ENCODE peak calls at places on chromosomes 1 and 21, in eight cellular contexts. F is heart right ventricle, R is neural progenitor cell, Z is uterus, M is pancreas, X is endodermal cell, E is heart left ventricle, I is right lobe of liver. N is an unnamed sample. For H3K4me1, the result is how much of the 10 kb centered on the place peaks cover.

GRCh38 chr1:93607814-93608187 is 73.8 kb downstream of the BCAR3 start:
- DNase-seq in F (no peak), R (no peak), Z (no peak), M (no peak), X (peak), E (no peak), I (no peak), N (no peak)

GRCh38 chr1:227886993-227887696 is 60.6 kb downstream of the WNT9A start:
- DNase-seq in F (peak), R (peak), Z (peak), M (no peak), X (peak), E (peak), I (peak), N (peak)

GRCh38 chr1:35555601-35556477 is 1.4 kb downstream of the KIAA0319L start:
- DNase-seq in F (no peak), R (no peak), Z (no peak), M (no peak), X (no peak), E (no peak), I (no peak), N (no peak)

GRCh38 chr1:235511470-235512240 is 7.4 kb upstream of the B3GALNT2 start:
- DNase-seq in F (no peak), R (peak), Z (no peak), M (no peak), X (peak), E (no peak), I (no peak), N (no peak)

GRCh38 chr1:152836881-152837280 is 5.8 kb upstream of the LCE6A start:
- DNase-seq in F (no peak), R (no peak), Z (no peak), M (no peak), X (no peak), E (no peak), I (no peak), N (no peak)

GRCh38 chr1:14907416-14907815 is 246.1 kb upstream of the TMEM51 start:
- DNase-seq in F (no peak), R (no peak), Z (no peak), M (no peak), X (no peak), E (no peak), I (no peak), N (no peak)

GRCh38 chr1:228735871-228736586 is 750 bp downstream of the RHOU start:
- DNase-seq in F (peak), R (peak), Z (peak), M (peak), X (peak), E (peak), I (peak), N (peak)

GRCh38 chr1:156704166-156704711 is 1.1 kb downstream of the CRABP2 start:
- DNase-seq in F (no peak), R (peak), Z (no peak), M (no peak), X (no peak), E (no peak), I (no peak), N (no peak)

GRCh38 chr1:218802799-218803198 is 370.9 kb upstream of the LYPLAL1 start:
- DNase-seq in F (no peak), R (no peak), Z (no peak), M (no peak), X (no peak), E (no peak), I (no peak), N (no peak)

GRCh38 chr1:145425436-145426029 is at the start of gene NBPF20:
- DNase-seq in F (peak), R (peak), Z (peak), M (peak), X (peak), E (peak), I (peak), N (peak)

GRCh38 chr1:96927125-96927524 is 205.5 kb downstream of the PTBP2 start:
- DNase-seq in F (no peak), R (peak), Z (no peak), M (no peak), X (peak), E (no peak), I (no peak), N (no peak)

GRCh38 chr1:13801232-13801631 is 101.2 kb downstream of the PRDM2 start:
- DNase-seq in F (no peak), R (no peak), Z (no peak), M (no peak), X (no peak), E (no peak), I (no peak), N (no peak)

GRCh38 chr1:145997156-145998023 is 1.0 kb upstream of the TXNIP start:
- DNase-seq in F (peak), R (no peak), Z (peak), M (peak), X (no peak), E (peak), I (peak), N (peak)

GRCh38 chr21:28436286-28436932 is 556.3 kb downstream of the LTN1 start:
- DNase-seq in F (no peak), R (no peak), Z (peak), M (no peak), X (no peak), E (no peak), I (no peak), N (no peak)

GRCh38 chr1:172670791-172671190 is 11.9 kb downstream of the FASLG start:
- DNase-seq in F (no peak), R (no peak), Z (no peak), M (no peak), X (no peak), E (no peak), I (no peak), N (no peak)

GRCh38 chr1:170594227-170594626 is 62.3 kb downstream of the GORAB start:
- DNase-seq in F (no peak), R (no peak), Z (peak), M (no peak), X (no peak), E (no peak), I (no peak), N (no peak)

GRCh38 chr1:228096416-228097332 is 6.5 kb downstream of the C1orf35 start:
- DNase-seq in F (no peak), R (no peak), Z (peak), M (peak), X (peak), E (no peak), I (no peak), N (peak)

GRCh38 chr1:47448462-47449233 is 10.8 kb downstream of the FOXD2 start:
- DNase-seq in F (no peak), R (no peak), Z (no peak), M (no peak), X (no peak), E (no peak), I (no peak), N (no peak)

GRCh38 chr1:47450606-47451005 is 12.8 kb downstream of the FOXD2 start:
- DNase-seq in F (no peak), R (no peak), Z (no peak), M (no peak), X (no peak), E (no peak), I (no peak), N (no peak)

GRCh38 chr1:47452426-47452825 is 14.6 kb downstream of the FOXD2 start:
- DNase-seq in F (no peak), R (peak), Z (no peak), M (no peak), X (no peak), E (no peak), I (no peak), N (no peak)

GRCh38 chr1:47445823-47446567 is 8.2 kb downstream of the FOXD2 start:
- DNase-seq in F (no peak), R (no peak), Z (no peak), M (no peak), X (no peak), E (no peak), I (no peak), N (no peak)

DNA sequence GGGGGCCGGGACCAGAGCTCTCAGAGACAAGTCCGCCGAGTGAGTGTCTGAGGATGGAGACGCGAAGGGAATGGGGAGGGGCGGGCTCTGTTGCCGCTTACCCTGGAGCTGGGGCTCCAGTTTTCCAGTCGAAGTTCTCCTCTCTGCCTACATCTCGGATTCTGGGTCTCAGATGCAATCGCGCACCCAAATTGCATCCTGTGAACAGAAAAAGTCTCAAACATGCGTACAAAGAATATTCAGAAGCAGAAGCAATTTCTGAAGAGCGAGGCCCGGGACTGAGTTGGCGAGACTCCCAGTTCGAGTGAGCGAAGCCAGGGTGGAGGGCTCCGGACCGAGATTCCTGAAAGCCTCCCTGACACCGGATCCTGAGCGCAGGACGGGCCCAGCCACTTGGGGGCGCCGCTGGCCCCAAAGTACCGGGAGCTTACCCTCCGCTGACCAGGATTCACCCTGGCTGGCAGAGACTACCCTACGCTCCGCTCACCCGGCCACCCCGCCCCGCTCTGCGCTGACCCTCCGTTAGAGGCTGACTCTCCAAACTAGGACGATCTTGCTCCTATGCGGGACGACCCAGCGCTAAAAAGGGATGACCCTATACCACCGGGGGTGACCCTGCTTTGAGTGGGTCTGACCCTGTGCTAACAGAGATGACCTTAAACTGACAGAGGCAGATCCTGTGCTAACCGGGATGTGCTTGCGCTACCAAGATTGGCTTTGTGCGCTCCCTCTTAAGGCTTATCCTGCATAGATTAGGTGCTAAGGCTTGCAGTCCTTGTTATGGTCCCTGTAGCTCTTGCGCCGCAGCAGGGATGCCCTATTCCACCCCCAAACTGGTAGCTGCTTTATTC is 12.1 kb downstream of the FOXD2 start:
- DNase-seq in F (peak), R (peak), Z (no peak), M (peak), X (peak), E (no peak), I (peak), N (peak)
- H3K4me1 ChIP-seq in F (under half), R (under half), Z (under half), M (under half), X (under half), E (under half), I (under half), N (under half)

DNA sequence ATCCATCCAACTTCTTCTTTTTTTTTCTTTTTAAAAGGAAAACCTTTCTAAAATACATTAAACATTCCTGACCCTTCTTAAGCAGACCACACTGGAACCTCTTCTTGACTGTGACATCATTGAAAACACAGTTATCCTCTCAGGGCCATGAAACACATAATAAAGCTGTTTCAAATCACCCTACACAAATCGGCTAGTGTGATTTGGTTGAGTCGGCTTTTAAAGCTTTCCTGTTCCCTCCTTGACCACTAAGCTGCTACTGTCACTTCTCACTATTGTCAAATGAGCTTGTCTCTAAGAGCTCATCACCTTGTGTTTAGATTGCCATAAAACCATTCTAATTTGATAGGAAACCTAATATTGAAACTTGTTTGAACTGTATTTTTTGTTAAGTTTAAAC is 5.9 kb downstream of the USP24 start:
- DNase-seq in F (no peak), R (peak), Z (no peak), M (no peak), X (no peak), E (no peak), I (no peak), N (no peak)
- H3K4me1 ChIP-seq in F (half or more), R (under half), Z (under half), M (under half), X (under half), E (half or more), I (under half), N (half or more)

DNA sequence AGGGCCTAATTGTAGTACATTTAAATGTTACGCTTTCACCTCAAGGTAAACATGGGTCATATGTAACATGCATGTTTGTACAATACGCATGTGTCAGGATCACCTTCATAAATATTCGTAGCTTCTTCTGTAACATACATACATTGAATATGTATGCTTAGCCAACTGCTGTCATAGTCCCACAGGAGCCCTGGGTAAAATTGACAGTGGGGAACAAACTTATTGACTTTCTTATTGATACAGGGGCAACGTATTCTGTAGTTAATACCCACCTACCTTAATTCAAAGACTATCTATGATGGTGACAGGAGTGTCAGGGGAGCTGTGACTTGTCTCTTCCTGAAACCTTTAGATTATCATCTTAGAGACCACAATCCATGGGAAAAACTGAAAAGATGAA is 3.7 kb upstream of the REN start:
- DNase-seq in F (no peak), R (no peak), Z (no peak), M (no peak), X (no peak), E (no peak), I (no peak), N (no peak)
- H3K4me1 ChIP-seq in F (under half), R (under half), Z (under half), M (under half), X (under half), E (under half), I (under half), N (under half)

GRCh38 chr21:35197191-35197590 is 148.1 kb upstream of the RUNX1 start:
- DNase-seq in F (no peak), R (no peak), Z (no peak), M (no peak), X (no peak), E (no peak), I (no peak), N (no peak)

GRCh38 chr21:35201288-35201687 is 152.2 kb upstream of the RUNX1 start:
- DNase-seq in F (no peak), R (no peak), Z (no peak), M (no peak), X (no peak), E (no peak), I (no peak), N (no peak)

GRCh38 chr21:35199733-35200015 is 150.6 kb upstream of the RUNX1 start:
- DNase-seq in F (no peak), R (no peak), Z (no peak), M (no peak), X (no peak), E (no peak), I (no peak), N (no peak)

GRCh38 chr21:35198004-35198403 is 148.9 kb upstream of the RUNX1 start:
- DNase-seq in F (no peak), R (no peak), Z (no peak), M (no peak), X (no peak), E (no peak), I (no peak), N (no peak)

DNA sequence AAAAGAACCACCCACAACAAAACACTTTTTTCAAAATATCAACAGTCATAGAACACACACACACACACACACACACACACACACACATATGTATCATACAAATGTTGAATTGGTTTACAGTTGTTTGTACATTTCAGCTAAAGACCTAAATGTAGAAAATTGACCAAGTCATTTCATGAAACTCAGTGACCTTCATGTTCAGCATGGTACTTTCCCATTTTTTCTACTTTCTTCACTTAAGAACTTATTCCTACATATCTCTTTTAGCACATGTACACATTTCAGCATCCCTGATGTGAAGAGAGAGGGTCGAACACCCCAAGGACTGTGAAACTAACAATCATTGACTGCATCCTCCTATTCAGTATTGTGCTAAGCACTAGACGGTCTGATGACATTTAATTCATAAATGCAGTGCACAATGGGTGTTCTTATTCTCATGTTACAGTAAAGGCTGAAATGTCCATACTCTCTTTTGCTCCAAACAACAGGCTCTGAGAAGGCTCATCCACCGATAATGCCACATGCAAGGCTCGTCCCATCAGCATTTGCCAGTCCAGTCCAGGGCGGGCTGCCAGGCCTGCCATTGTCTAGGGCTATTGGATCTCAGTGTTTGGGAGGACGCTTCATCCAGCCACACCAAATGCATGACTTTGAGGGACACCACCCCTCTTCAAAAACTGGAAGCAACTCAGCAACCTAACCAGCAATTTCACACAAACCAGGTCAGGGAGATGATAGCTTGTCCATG is 150.1 kb upstream of the RUNX1 start:
- DNase-seq in F (no peak), R (no peak), Z (no peak), M (no peak), X (no peak), E (no peak), I (no peak), N (no peak)
- H3K4me1 ChIP-seq in F (under half), R (under half), Z (under half), M (under half), X (under half), E (under half), I (under half), N (under half)

GRCh38 chr1:40185951-40186864 is 25.0 kb downstream of the RLF start:
- DNase-seq in F (no peak), R (no peak), Z (no peak), M (no peak), X (no peak), E (no peak), I (no peak), N (peak)

GRCh38 chr1:40179496-40180089 is 18.4 kb downstream of the RLF start:
- DNase-seq in F (no peak), R (no peak), Z (no peak), M (no peak), X (no peak), E (no peak), I (no peak), N (no peak)

GRCh38 chr1:40184193-40184592 is 23.0 kb downstream of the RLF start:
- DNase-seq in F (no peak), R (no peak), Z (no peak), M (no peak), X (no peak), E (no peak), I (no peak), N (no peak)

GRCh38 chr1:40187399-40187798 is 26.2 kb downstream of the RLF start:
- DNase-seq in F (no peak), R (no peak), Z (no peak), M (no peak), X (no peak), E (no peak), I (no peak), N (no peak)

DNA sequence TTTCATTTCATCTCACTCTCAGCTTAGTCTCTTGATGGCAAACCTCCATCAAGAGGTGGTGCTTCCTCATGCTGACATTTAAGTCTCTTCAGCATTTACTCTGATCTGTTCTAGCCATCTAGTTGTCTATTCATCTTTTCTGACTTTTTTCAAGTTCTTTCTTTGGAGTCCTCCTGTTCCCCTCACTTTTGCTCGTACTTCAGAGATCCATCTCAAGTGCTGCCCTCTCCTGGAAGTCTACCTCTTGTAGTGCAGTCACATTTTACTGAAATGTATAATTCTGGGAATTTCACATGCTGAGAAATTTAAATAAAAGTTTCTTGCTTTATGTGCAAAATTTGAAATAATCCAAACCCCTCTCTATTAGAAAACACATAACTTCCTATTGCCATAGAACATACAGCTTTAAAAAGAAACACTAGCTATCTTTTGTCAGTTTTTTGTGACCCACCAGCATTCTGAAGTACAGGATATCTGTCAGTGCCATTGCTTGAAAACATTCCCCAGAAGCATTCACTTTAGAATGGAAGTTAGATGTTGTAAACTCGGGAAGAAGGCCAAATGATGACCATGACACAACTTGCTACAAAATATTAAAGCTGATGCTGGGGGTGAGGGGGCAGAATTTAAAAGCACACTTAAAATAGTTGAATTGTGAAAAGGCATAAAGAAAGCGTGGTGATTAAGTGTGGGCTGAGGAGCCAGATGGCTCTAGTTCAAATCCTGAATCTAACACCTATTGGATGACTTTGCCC is 21.9 kb downstream of the RLF start:
- DNase-seq in F (no peak), R (peak), Z (no peak), M (no peak), X (peak), E (no peak), I (no peak), N (no peak)
- H3K4me1 ChIP-seq in F (under half), R (under half), Z (under half), M (under half), X (under half), E (under half), I (under half), N (under half)

DNA sequence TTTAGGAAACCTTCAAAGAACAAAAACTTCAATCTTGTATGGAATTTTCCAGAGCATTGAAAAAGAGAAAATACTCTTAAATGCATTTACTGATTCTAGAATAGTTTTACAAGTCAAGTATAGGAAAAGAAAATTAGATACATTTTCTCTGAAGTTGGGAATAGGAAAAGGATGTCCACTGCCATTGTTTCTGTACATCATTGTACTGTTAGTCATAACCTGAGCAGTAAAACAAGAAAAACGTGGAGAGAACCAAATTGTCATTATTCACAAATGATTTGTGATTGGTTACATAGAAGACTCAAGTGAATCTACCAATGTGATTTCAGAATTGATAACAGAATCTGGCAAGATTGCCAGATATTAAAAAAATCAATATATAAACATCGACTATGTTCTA is 27.4 kb downstream of the PRKACB start:
- DNase-seq in F (no peak), R (no peak), Z (no peak), M (no peak), X (no peak), E (no peak), I (no peak), N (no peak)
- H3K4me1 ChIP-seq in F (under half), R (under half), Z (under half), M (under half), X (under half), E (under half), I (under half), N (under half)